ENCODE peak calls at places on chromosomes 5 and 9, in five cellular contexts. One of them, this sample, is unnamed.
A peak's percentile ranks its signal among the peaks of the same experiment; 100 is the strongest.

GRCh38 chr5:43859309-43859708 is 256.3 kb downstream of the NNT start:
- DNase-seq in A673: no peak
- DNase-seq in astrocyte: no peak
- DNase-seq in prostate gland: no peak
- DNase-seq in cardiac muscle cell: no peak
- DNase-seq in this sample: no peak

GRCh38 chr9:87223397-87224246 is 274.0 kb upstream of the DAPK1 start:
- DNase-seq in A673: no peak
- DNase-seq in cardiac muscle cell: peak; percentile 72
- DNase-seq in astrocyte: no peak
- DNase-seq in prostate gland: peak; percentile 53
- DNase-seq in this sample: no peak

GRCh38 chr9:71233646-71234045 is 112.2 kb upstream of the TRPM3 start:
- DNase-seq in prostate gland: no peak
- DNase-seq in astrocyte: no peak
- DNase-seq in cardiac muscle cell: no peak
- DNase-seq in A673: no peak
- DNase-seq in this sample: no peak

GRCh38 chr5:176793736-176794135 is 16.6 kb upstream of the UNC5A start:
- DNase-seq in cardiac muscle cell: no peak
- DNase-seq in prostate gland: no peak
- DNase-seq in A673: no peak
- DNase-seq in astrocyte: no peak
- DNase-seq in this sample: no peak

GRCh38 chr9:134489621-134490380 is 151.8 kb upstream of the COL5A1 start:
- DNase-seq in cardiac muscle cell: no peak
- DNase-seq in prostate gland: no peak
- DNase-seq in A673: no peak
- DNase-seq in astrocyte: no peak
- DNase-seq in this sample: no peak

GRCh38 chr9:70031141-70031545 is 12.5 kb upstream of the MAMDC2 start:
- DNase-seq in astrocyte: peak; percentile 87
- DNase-seq in cardiac muscle cell: no peak
- DNase-seq in prostate gland: no peak
- DNase-seq in A673: no peak
- DNase-seq in this sample: no peak

GRCh38 chr9:14383296-14383695 is 69.4 kb upstream of the NFIB start:
- DNase-seq in cardiac muscle cell: peak; percentile 81
- DNase-seq in astrocyte: peak; percentile 57
- DNase-seq in A673: peak; percentile 64
- DNase-seq in prostate gland: no peak
- DNase-seq in this sample: no peak

GRCh38 chr9:109320338-109320733 is 523 bp downstream of the EPB41L4B start:
- DNase-seq in A673: no peak
- DNase-seq in cardiac muscle cell: no peak
- DNase-seq in astrocyte: no peak
- DNase-seq in prostate gland: no peak
- DNase-seq in this sample: no peak

GRCh38 chr9:124590886-124591641 is 83.9 kb upstream of the NR5A1 start:
- DNase-seq in prostate gland: no peak
- DNase-seq in astrocyte: no peak
- DNase-seq in cardiac muscle cell: no peak
- DNase-seq in A673: peak; percentile 33
- DNase-seq in this sample: no peak

GRCh38 chr5:173050791-173051190 is 5.4 kb upstream of the CREBRF start:
- DNase-seq in astrocyte: no peak
- DNase-seq in A673: no peak
- DNase-seq in prostate gland: no peak
- DNase-seq in cardiac muscle cell: no peak
- DNase-seq in this sample: no peak

GRCh38 chr5:67268233-67269011 is 71.8 kb upstream of the CD180 start:
- DNase-seq in cardiac muscle cell: peak; percentile 98
- DNase-seq in astrocyte: peak; percentile 91
- DNase-seq in prostate gland: peak; percentile 85
- DNase-seq in A673: peak; percentile 91
- DNase-seq in this sample: peak; percentile 71

GRCh38 chr5:82641362-82641988 is 363.3 kb upstream of the RPS23 start:
- DNase-seq in prostate gland: peak; percentile 79
- DNase-seq in A673: peak; percentile 91
- DNase-seq in astrocyte: peak; percentile 77
- DNase-seq in cardiac muscle cell: peak; percentile 95
- DNase-seq in this sample: peak; percentile 78

GRCh38 chr5:178327931-178328711 is 95.5 kb upstream of the PHYKPL start:
- DNase-seq in cardiac muscle cell: no peak
- DNase-seq in astrocyte: no peak
- DNase-seq in prostate gland: no peak
- DNase-seq in A673: no peak
- DNase-seq in this sample: no peak

GRCh38 chr9:124452841-124453585 is 2.8 kb downstream of the ADGRD2 start:
- DNase-seq in prostate gland: no peak
- DNase-seq in cardiac muscle cell: no peak
- DNase-seq in A673: no peak
- DNase-seq in astrocyte: no peak
- DNase-seq in this sample: no peak

GRCh38 chr9:98344581-98344980 is 89.1 kb upstream of the TBC1D2 start:
- DNase-seq in prostate gland: no peak
- DNase-seq in cardiac muscle cell: no peak
- DNase-seq in A673: no peak
- DNase-seq in astrocyte: no peak
- DNase-seq in this sample: no peak

GRCh38 chr9:88992556-88992955 is 1.3 kb downstream of the S1PR3 start:
- DNase-seq in cardiac muscle cell: no peak
- DNase-seq in astrocyte: no peak
- DNase-seq in A673: no peak
- DNase-seq in prostate gland: no peak
- DNase-seq in this sample: no peak

GRCh38 chr5:167378894-167379723 is 912.3 kb upstream of the WWC1 start:
- DNase-seq in A673: no peak
- DNase-seq in astrocyte: no peak
- DNase-seq in cardiac muscle cell: no peak
- DNase-seq in prostate gland: peak; percentile 64
- DNase-seq in this sample: no peak

GRCh38 chr9:36485647-36486453 is 85.8 kb upstream of the RNF38 start:
- DNase-seq in prostate gland: peak; percentile 10
- DNase-seq in A673: peak; percentile 27
- DNase-seq in astrocyte: no peak
- DNase-seq in cardiac muscle cell: no peak
- DNase-seq in this sample: no peak

GRCh38 chr5:167861134-167861930 is 430.1 kb upstream of the WWC1 start:
- DNase-seq in cardiac muscle cell: peak; percentile 39
- DNase-seq in A673: peak; percentile 42
- DNase-seq in prostate gland: no peak
- DNase-seq in astrocyte: no peak
- DNase-seq in this sample: no peak

GRCh38 chr9:112558978-112559377 is 72.4 kb downstream of the KIAA1958 start:
- DNase-seq in A673: no peak
- DNase-seq in cardiac muscle cell: no peak
- DNase-seq in astrocyte: no peak
- DNase-seq in prostate gland: no peak
- DNase-seq in this sample: no peak

GRCh38 chr5:36240779-36241635 is 718 bp downstream of the NADK2 start:
- DNase-seq in cardiac muscle cell: peak; percentile 73
- DNase-seq in A673: peak; percentile 59
- DNase-seq in astrocyte: peak; percentile 54
- DNase-seq in prostate gland: peak; percentile 49
- DNase-seq in this sample: peak; percentile 53

GRCh38 chr5:1545798-1546355 is 22.1 kb upstream of the LPCAT1 start:
- DNase-seq in astrocyte: no peak
- DNase-seq in prostate gland: no peak
- DNase-seq in A673: no peak
- DNase-seq in cardiac muscle cell: no peak
- DNase-seq in this sample: peak; percentile 78

GRCh38 chr9:97982191-97982718 is 886 bp upstream of the ANP32B start:
- DNase-seq in astrocyte: no peak
- DNase-seq in cardiac muscle cell: no peak
- DNase-seq in A673: peak; percentile 58
- DNase-seq in prostate gland: no peak
- DNase-seq in this sample: no peak

GRCh38 chr5:59661306-59661705 is 232.2 kb downstream of the PDE4D start:
- DNase-seq in prostate gland: no peak
- DNase-seq in cardiac muscle cell: no peak
- DNase-seq in A673: no peak
- DNase-seq in astrocyte: no peak
- DNase-seq in this sample: no peak

GRCh38 chr5:122030251-122030650 is 47.8 kb downstream of the LOX start:
- DNase-seq in A673: no peak
- DNase-seq in cardiac muscle cell: no peak
- DNase-seq in astrocyte: no peak
- DNase-seq in prostate gland: no peak
- DNase-seq in this sample: no peak

GRCh38 chr9:77005216-77005615 is 14.2 kb upstream of the FOXB2 start:
- DNase-seq in prostate gland: no peak
- DNase-seq in A673: peak; percentile 82
- DNase-seq in cardiac muscle cell: no peak
- DNase-seq in astrocyte: no peak
- DNase-seq in this sample: no peak

GRCh38 chr5:87099967-87100366 is 167.7 kb upstream of the RASA1 start:
- DNase-seq in astrocyte: no peak
- DNase-seq in A673: no peak
- DNase-seq in cardiac muscle cell: no peak
- DNase-seq in prostate gland: no peak
- DNase-seq in this sample: no peak
- H3K27ac ChIP-seq in astrocyte: no peak overlapping the region
- H3K27ac ChIP-seq in A673: no peak overlapping the region
- H3K27ac ChIP-seq in cardiac muscle cell: no peak overlapping the region
- H3K27ac ChIP-seq in prostate gland: no peak overlapping the region
- H3K27ac ChIP-seq in this sample: no peak overlapping the region

GRCh38 chr9:95383845-95384244 is 66.3 kb upstream of the FANCC start:
- DNase-seq in A673: no peak
- DNase-seq in cardiac muscle cell: no peak
- DNase-seq in prostate gland: no peak
- DNase-seq in astrocyte: no peak
- DNase-seq in this sample: no peak

GRCh38 chr9:95381243-95381642 is 63.7 kb upstream of the FANCC start:
- DNase-seq in A673: no peak
- DNase-seq in cardiac muscle cell: peak; percentile 46
- DNase-seq in prostate gland: no peak
- DNase-seq in astrocyte: peak; percentile 81
- DNase-seq in this sample: no peak

GRCh38 chr9:95383198-95383673 is 65.7 kb upstream of the FANCC start:
- DNase-seq in astrocyte: peak; percentile 83
- DNase-seq in prostate gland: no peak
- DNase-seq in cardiac muscle cell: peak; percentile 10
- DNase-seq in A673: peak; percentile 80
- DNase-seq in this sample: no peak

GRCh38 chr9:95382433-95382832 is 64.9 kb upstream of the FANCC start:
- DNase-seq in cardiac muscle cell: no peak
- DNase-seq in astrocyte: no peak
- DNase-seq in A673: no peak
- DNase-seq in prostate gland: no peak
- DNase-seq in this sample: no peak

GRCh38 chr9:95379630-95380029 is 62.1 kb upstream of the FANCC start:
- DNase-seq in astrocyte: no peak
- DNase-seq in prostate gland: no peak
- DNase-seq in A673: no peak
- DNase-seq in cardiac muscle cell: no peak
- DNase-seq in this sample: no peak
- H3K4me1 ChIP-seq in astrocyte: peaks cover 24% of the 10 kb centered on the region
- H3K4me1 ChIP-seq in prostate gland: no peaks in the 10 kb centered on the region
- H3K4me1 ChIP-seq in A673: peaks cover 15% of the 10 kb centered on the region
- H3K4me1 ChIP-seq in cardiac muscle cell: no peaks in the 10 kb centered on the region
- H3K4me1 ChIP-seq in this sample: no peaks in the 10 kb centered on the region

DNA sequence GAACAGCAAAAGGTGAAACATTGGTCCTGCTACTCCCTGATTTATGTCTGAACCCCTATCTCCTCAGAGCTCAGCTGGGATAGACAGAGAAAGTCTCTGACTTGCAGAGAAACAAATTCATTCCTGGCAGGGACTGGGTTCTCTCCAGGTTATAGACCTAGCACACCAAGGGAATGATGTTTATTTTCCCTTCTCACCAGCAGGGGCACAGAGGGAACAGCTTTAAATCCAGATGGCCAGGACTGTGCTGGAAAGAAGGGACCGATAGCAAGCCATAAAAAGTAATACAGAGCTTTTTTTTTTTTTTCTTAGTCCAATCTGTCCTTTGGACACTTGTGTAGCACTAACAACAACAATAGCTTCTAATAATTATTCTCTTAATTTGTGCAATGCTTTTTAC is 141.1 kb upstream of the C9orf72 start:
- DNase-seq in A673: no peak
- DNase-seq in cardiac muscle cell: no peak
- DNase-seq in prostate gland: no peak
- DNase-seq in astrocyte: no peak
- DNase-seq in this sample: no peak
- TF ChIP-seq CTCF in A673: peak; percentile 36
- TF ChIP-seq CTCF in cardiac muscle cell: peak; percentile 18
- TF ChIP-seq CTCF in prostate gland: no peak
- TF ChIP-seq CTCF in astrocyte: no peak
- TF ChIP-seq CTCF in this sample: no peak

GRCh38 chr5:137072376-137073174 is 426.6 kb downstream of the SPOCK1 start:
- DNase-seq in cardiac muscle cell: peak; percentile 67
- DNase-seq in astrocyte: peak; percentile 22
- DNase-seq in prostate gland: no peak
- DNase-seq in A673: peak; percentile 18
- DNase-seq in this sample: no peak

GRCh38 chr5:137071941-137072340 is 427.2 kb downstream of the SPOCK1 start:
- DNase-seq in A673: no peak
- DNase-seq in cardiac muscle cell: peak; percentile 35
- DNase-seq in prostate gland: no peak
- DNase-seq in astrocyte: no peak
- DNase-seq in this sample: no peak

GRCh38 chr5:137078171-137078665 is 420.9 kb downstream of the SPOCK1 start:
- DNase-seq in A673: no peak
- DNase-seq in cardiac muscle cell: no peak
- DNase-seq in astrocyte: peak; percentile 59
- DNase-seq in prostate gland: no peak
- DNase-seq in this sample: no peak

GRCh38 chr5:137073192-137073591 is 425.9 kb downstream of the SPOCK1 start:
- DNase-seq in cardiac muscle cell: peak; percentile 34
- DNase-seq in A673: peak; percentile 23
- DNase-seq in prostate gland: no peak
- DNase-seq in astrocyte: peak; percentile 40
- DNase-seq in this sample: no peak

DNA sequence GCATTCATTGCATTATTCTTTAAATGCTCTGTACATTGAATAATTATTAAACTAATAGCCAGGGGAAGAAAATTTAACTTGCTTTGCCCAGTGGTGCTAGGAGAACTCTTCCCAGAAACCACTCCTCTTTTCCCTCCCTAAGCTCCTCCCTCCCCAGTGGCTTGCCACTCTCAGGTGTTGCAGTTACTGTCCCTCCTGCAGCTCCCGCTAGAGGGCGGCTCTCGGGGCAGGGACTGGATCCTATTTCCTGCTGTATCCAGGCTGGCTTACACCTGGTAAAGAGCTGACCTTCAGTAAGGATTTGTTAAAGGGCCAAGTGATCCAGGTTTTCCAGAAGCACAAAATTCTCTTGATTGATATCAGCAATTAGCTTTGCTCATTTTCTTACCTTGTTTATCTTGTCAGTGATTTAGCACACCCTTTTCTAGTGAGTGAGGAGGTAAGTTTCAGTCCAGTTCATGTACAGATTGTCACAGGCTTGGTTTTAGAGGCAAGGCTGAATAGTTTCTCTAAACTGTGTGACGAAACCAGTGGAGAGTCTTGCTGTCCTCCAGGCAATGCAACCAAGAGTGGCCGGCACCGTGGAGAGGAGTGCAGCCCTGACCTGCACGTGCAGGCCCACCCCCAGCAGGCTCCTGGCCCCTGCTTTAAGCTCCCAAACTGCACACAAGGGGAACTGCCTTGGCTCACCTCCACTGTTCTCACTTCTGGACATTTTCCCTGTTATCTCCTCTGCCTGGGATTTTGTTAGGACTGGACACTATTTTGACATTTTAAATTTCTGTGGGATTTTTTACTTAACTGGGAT is 423.8 kb downstream of the SPOCK1 start:
- DNase-seq in A673: peak; percentile 67
- DNase-seq in prostate gland: peak; percentile 44
- DNase-seq in astrocyte: no peak
- DNase-seq in cardiac muscle cell: peak; percentile 41
- DNase-seq in this sample: peak; percentile 80
- H3K27ac ChIP-seq in A673: no peak overlapping the region
- H3K27ac ChIP-seq in prostate gland: no peak overlapping the region
- H3K27ac ChIP-seq in astrocyte: no peak overlapping the region
- H3K27ac ChIP-seq in cardiac muscle cell: no peak overlapping the region
- H3K27ac ChIP-seq in this sample: no peak overlapping the region

This sample was measured in lung.